ENCODE peak calls at places on chromosomes 13 and 19, in six cellular contexts. W is tibial artery, U is uterus, M is ascending aorta, I is A673, R is colonic mucosa. J is an unnamed sample.

GRCh38 chr19:32976223-32976805 is 4.3 kb downstream of the FAAP24 start:
- DNase-seq in W (no peak), U (peak; percentile 66), M (no peak), I (peak; percentile 74), R (peak; percentile 88), J (peak; percentile 69)

GRCh38 chr19:6241680-6242079 is 38.1 kb downstream of the MLLT1 start:
- DNase-seq in W (no peak), U (no peak), M (no peak), I (no peak), R (no peak), J (peak; percentile 46)

GRCh38 chr19:2765376-2765775 is 17.7 kb downstream of the SGTA start:
- DNase-seq in W (no peak), U (no peak), M (no peak), I (no peak), R (no peak), J (no peak)

GRCh38 chr13:79792716-79793115 is 311.8 kb downstream of the NDFIP2 start:
- DNase-seq in W (no peak), U (no peak), M (no peak), I (no peak), R (no peak), J (no peak)

GRCh38 chr19:35142531-35143230 is 374 bp upstream of the FXYD7 start:
- DNase-seq in W (no peak), U (peak; percentile 55), M (no peak), I (peak; percentile 64), R (peak; percentile 70), J (peak; percentile 40)

GRCh38 chr13:98155475-98156111 is 12.7 kb downstream of the FARP1 start:
- DNase-seq in W (no peak), U (no peak), M (no peak), I (peak; percentile 75), R (no peak), J (no peak)

GRCh38 chr19:17155251-17155650 is 59.9 kb upstream of the USE1 start:
- DNase-seq in W (no peak), U (no peak), M (no peak), I (no peak), R (no peak), J (no peak)

GRCh38 chr19:2716722-2717637 is 4.2 kb downstream of the DIRAS1 start:
- DNase-seq in W (no peak), U (no peak), M (no peak), I (no peak), R (no peak), J (no peak)

GRCh38 chr13:42875448-42876269 is 94.3 kb downstream of the FAM216B start:
- DNase-seq in W (no peak), U (no peak), M (no peak), I (peak; percentile 30), R (no peak), J (no peak)

GRCh38 chr19:15197275-15198005 is 3.4 kb downstream of the NOTCH3 start:
- DNase-seq in W (peak; percentile 81), U (no peak), M (no peak), I (no peak), R (no peak), J (no peak)

GRCh38 chr19:50255115-50255514 is 51.7 kb downstream of the MYH14 start:
- DNase-seq in W (no peak), U (no peak), M (no peak), I (no peak), R (no peak), J (no peak)

GRCh38 chr13:31234729-31235128 is 35.0 kb downstream of the B3GLCT start:
- DNase-seq in W (no peak), U (no peak), M (no peak), I (peak; percentile 11), R (no peak), J (no peak)

GRCh38 chr19:1491849-1492170 is 829 bp downstream of the REEP6 start:
- DNase-seq in W (no peak), U (no peak), M (no peak), I (no peak), R (no peak), J (no peak)

GRCh38 chr13:106958690-106959089 is 390.8 kb upstream of the ARGLU1 start:
- DNase-seq in W (no peak), U (no peak), M (no peak), I (no peak), R (no peak), J (no peak)

GRCh38 chr19:13742756-13743155 is 21.6 kb upstream of the MRI1 start:
- DNase-seq in W (no peak), U (no peak), M (no peak), I (no peak), R (no peak), J (no peak)

GRCh38 chr19:21328402-21328801 is 808 bp downstream of the ZNF708 start:
- DNase-seq in W (no peak), U (no peak), M (no peak), I (peak; percentile 50), R (no peak), J (no peak)

GRCh38 chr13:99278843-99279242 is 20.7 kb upstream of the GPR18 start:
- DNase-seq in W (no peak), U (no peak), M (no peak), I (no peak), R (no peak), J (no peak)

GRCh38 chr19:1070931-1071791 is 4.2 kb downstream of the ARHGAP45 start:
- DNase-seq in W (no peak), U (no peak), M (no peak), I (no peak), R (no peak), J (no peak)

GRCh38 chr19:17510220-17510993 is 1.0 kb upstream of the PGLS start:
- DNase-seq in W (no peak), U (no peak), M (no peak), I (no peak), R (no peak), J (no peak)

DNA sequence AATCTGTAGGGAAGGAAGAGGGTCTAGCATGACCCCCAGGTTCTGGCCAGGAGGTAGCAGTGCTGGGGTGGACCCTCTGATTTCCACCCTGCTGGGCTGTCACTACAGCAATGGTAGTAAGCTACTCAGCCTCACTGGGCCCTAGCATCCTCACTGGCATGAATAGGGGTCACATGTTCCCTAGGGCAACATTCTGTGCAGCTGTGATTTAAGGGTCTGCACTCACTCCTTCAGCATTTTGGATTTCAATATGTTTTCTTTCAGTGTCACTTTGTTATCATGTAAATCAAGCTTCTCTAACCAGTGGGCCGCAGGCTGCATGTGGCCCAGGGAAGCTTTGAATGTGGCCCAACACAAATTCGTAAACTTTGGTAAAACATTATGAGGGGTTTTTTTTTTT is 57.8 kb downstream of the SPATA13 start:
- DNase-seq in W (no peak), U (no peak), M (no peak), I (no peak), R (no peak), J (no peak)
- H3K27ac ChIP-seq in W (peak overlapping the region; percentile 1), U (peak overlapping the region; percentile 61), M (no peak overlapping the region), I (no peak overlapping the region), R (peak overlapping the region; percentile 51), J (peak overlapping the region; percentile 68)

GRCh38 chr13:44156294-44156658 is 217.3 kb upstream of the SERP2 start:
- DNase-seq in W (no peak), U (no peak), M (no peak), I (no peak), R (no peak), J (no peak)
- H3K4me3 ChIP-seq in W (peak overlapping the region; percentile 32), U (peak overlapping the region; percentile 13), M (peak overlapping the region; percentile 39), I (no peak overlapping the region), R (no peak overlapping the region), J (peak overlapping the region; percentile 48)

DNA sequence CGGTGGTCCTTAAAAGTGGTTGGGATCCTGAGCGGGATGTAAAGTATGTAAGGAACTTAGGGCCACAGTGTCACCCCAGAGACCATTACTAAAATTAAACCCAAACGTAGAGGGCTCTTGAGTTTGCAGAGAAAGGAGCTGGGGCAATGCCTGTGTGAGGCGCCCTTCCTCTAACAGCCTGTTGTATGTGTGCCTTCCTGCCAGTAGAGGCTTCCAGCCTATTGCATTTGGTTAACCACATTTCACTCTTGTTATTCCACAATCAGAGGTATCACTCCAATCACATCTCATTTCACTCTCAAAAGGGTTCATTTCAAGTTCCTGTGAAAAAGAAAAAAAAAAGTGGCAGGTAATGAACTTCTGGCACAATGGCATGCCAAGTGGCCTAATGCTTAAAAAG is 29.4 kb downstream of the DIAPH3 start:
- DNase-seq in W (no peak), U (no peak), M (no peak), I (peak; percentile 20), R (no peak), J (no peak)
- TF ChIP-seq CTCF in W (peak; percentile 6), U (no peak), M (peak; percentile 17), I (peak; percentile 39), R (no peak), J (no peak)

GRCh38 chr13:27954406-27954851 is 14.7 kb downstream of the CDX2 start:
- DNase-seq in W (no peak), U (no peak), M (no peak), I (no peak), R (peak; percentile 63), J (no peak)
- H3K27ac ChIP-seq in W (no peak overlapping the region), U (no peak overlapping the region), M (no peak overlapping the region), I (no peak overlapping the region), R (peak overlapping the region; percentile 88), J (no peak overlapping the region)

GRCh38 chr13:48660356-48661076 is 6.8 kb downstream of the CYSLTR2 start:
- DNase-seq in W (no peak), U (no peak), M (no peak), I (no peak), R (no peak), J (no peak)
- H3K4me3 ChIP-seq in W (no peak overlapping the region), U (no peak overlapping the region), M (no peak overlapping the region), I (no peak overlapping the region), R (no peak overlapping the region), J (no peak overlapping the region)

DNA sequence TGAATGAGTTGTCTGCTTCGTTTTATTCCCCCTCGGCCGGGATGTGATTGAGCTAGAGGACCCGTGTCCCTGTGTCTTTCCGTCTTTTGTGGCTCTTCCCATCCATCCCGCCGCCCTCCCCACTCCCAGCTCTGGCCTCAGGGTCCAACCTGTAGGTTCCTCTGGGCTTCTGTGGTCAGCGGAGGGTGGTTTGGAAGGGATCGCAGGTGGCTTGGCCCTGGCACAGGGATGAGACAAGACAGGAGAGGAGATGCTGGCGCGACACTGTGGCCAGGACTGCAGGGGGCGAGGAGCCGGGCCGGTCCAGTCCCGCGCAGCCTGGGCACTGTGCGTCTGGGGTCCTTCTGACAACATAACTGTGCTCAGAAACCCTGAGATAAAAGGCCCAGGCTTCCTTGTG is 2.0 kb downstream of the EVI5L start:
- DNase-seq in W (no peak), U (no peak), M (no peak), I (no peak), R (no peak), J (no peak)
- TF ChIP-seq CTCF in W (no peak), U (no peak), M (no peak), I (no peak), R (no peak), J (no peak)

DNA sequence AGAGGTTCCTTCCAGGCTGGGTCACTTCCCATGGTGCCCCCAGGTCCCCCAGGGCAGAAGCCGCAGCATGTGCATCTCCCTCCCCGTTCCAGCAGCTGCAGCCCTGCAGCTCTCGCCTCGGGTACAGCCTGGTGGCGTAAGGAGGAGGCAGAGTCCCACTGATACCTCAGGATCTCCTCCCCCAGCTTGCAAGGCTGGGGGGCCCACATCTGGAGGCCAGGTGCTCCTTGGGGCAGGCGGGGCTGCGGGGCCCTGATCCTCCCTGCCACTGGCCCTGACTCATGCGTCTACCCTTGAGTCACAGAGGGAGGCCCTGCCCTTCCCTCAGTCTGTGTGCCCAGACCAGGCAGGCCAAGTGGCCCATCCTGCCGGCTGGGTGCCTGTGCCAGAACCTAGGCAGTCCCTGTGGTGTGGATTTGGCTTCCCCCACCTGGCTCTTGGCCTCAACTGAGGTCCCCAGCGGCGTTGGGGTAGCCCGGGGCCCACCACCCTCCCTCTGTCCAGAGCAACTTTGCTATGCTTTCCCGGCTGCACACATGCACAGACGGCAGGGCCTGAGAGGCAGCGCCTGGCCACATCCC is 12.8 kb downstream of the YIPF2 start:
- DNase-seq in W (no peak), U (no peak), M (no peak), I (no peak), R (no peak), J (no peak)
- H3K27ac ChIP-seq in W (no peak overlapping the region), U (no peak overlapping the region), M (no peak overlapping the region), I (no peak overlapping the region), R (no peak overlapping the region), J (no peak overlapping the region)

J was measured in left ventricle myocardium inferior.